ENCODE peak calls at places on chromosomes 1 and 21, in five cellular contexts. O is spleen, T is transverse colon, E is stomach, C is prostate gland. L is an unnamed sample.

GRCh38 chr1:39230261-39231190 is 26.0 kb downstream of the MACF1 start:
- DNase-seq in O (peak; percentile 85), T (peak; percentile 19), E (no peak), C (peak; percentile 16), L (no peak)

GRCh38 chr1:180881806-180882509 is 30.7 kb upstream of the KIAA1614 start:
- DNase-seq in O (no peak), T (no peak), E (no peak), C (no peak), L (no peak)

GRCh38 chr1:169722784-169723183 is 11.1 kb downstream of the SELE start:
- DNase-seq in O (no peak), T (no peak), E (no peak), C (no peak), L (no peak)

GRCh38 chr21:34761758-34762330 is 93.0 kb downstream of the CLIC6 start:
- DNase-seq in O (no peak), T (no peak), E (no peak), C (no peak), L (no peak)

GRCh38 chr1:18182518-18183160 is 75.0 kb downstream of the IGSF21 start:
- DNase-seq in O (no peak), T (no peak), E (no peak), C (no peak), L (no peak)

GRCh38 chr21:33974513-33975468 is 59.2 kb upstream of the ATP5PO start:
- DNase-seq in O (no peak), T (no peak), E (no peak), C (no peak), L (no peak)

GRCh38 chr1:164771568-164772350 is 212.8 kb downstream of the PBX1 start:
- DNase-seq in O (no peak), T (no peak), E (no peak), C (peak; percentile 28), L (no peak)

GRCh38 chr1:171295821-171296220 is 18.2 kb upstream of the FMO4 start:
- DNase-seq in O (no peak), T (no peak), E (no peak), C (no peak), L (no peak)

GRCh38 chr1:164588388-164589341 is 29.7 kb downstream of the PBX1 start:
- DNase-seq in O (no peak), T (peak; percentile 59), E (no peak), C (no peak), L (no peak)

GRCh38 chr21:31255036-31255435 is 89.0 kb downstream of the TIAM1 start:
- DNase-seq in O (no peak), T (no peak), E (no peak), C (no peak), L (no peak)

GRCh38 chr1:24415910-24416665 is 486 bp downstream of the NIPAL3 start:
- DNase-seq in O (peak; percentile 76), T (no peak), E (no peak), C (peak; percentile 34), L (no peak)

GRCh38 chr1:117336087-117336817 is 31.0 kb upstream of the MAN1A2 start:
- DNase-seq in O (no peak), T (no peak), E (no peak), C (no peak), L (no peak)

DNA sequence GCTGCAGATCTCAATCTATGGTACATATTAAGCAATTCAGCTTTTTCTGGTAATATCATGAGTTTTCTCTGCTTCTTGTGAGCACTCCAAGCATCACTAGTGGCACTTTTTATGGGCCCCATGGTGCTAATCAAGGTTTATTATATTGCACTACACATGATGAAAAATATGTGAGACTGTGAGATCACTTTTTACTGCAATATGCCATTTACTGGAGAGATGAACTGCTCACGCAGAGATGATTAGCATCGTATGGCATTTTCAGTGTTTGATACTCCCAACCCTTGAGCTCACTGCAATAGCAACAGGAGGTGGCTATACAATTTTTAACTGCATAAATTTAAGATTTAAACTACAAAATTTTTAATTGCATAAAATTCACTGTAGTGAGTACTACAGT is 8.7 kb upstream of the KCNK1 start:
- DNase-seq in O (no peak), T (no peak), E (no peak), C (no peak), L (no peak)
- TF ChIP-seq POLR2AphosphoS5 in O (no peak), T (no peak), E (no peak), C (no peak), L (no peak)

GRCh38 chr21:45322960-45323461 is 35.3 kb upstream of the POFUT2 start:
- DNase-seq in O (peak; percentile 66), T (no peak), E (no peak), C (no peak), L (no peak)
- TF ChIP-seq POLR2A in O (no peak), T (no peak), E (no peak), C (no peak), L (no peak)

DNA sequence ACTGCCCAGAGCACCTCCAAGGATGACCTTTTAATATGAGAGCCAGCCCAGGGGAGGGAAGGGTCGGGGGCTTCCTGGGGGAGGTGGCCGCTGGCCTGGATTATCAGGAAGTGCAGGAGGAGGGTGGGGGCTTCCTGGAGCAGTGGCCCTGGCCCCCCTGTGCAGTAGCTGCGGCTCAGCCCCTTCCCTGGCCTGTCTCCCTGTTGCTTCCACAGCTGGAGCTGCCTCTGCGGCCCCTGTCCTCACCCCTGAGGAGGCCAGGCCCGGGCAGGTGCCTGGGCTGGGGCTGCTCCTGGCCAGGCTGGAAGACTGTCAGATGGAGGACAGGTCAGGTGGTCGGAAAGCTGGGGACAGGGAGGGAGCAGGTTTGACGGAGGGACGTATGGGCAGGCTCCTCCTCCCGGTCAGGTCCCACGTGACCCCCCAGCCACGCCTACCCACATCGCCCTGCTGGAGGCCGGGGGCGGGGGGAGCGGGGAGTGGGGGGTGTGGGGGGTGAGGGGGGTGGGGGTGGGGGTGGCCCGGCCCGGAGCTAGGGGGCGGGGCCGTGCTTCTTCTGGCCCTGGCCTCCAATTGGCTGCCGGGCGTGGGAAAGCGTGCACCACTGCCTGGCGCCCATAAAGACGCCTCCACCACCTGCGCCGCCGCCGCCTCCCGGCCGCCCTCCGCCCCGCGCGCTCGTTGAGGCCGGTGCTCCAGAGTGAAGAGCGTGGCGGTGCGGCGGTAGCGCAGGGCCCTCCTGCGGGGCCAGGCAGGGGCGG is 10.2 kb upstream of the TNFRSF14 start:
- DNase-seq in O (peak; percentile 97), T (peak; percentile 95), E (peak; percentile 94), C (peak; percentile 89), L (peak; percentile 95)
- TF ChIP-seq POLR2AphosphoS5 in O (peak; percentile 95), T (peak; percentile 68), E (no peak), C (peak; percentile 63), L (no peak)

DNA sequence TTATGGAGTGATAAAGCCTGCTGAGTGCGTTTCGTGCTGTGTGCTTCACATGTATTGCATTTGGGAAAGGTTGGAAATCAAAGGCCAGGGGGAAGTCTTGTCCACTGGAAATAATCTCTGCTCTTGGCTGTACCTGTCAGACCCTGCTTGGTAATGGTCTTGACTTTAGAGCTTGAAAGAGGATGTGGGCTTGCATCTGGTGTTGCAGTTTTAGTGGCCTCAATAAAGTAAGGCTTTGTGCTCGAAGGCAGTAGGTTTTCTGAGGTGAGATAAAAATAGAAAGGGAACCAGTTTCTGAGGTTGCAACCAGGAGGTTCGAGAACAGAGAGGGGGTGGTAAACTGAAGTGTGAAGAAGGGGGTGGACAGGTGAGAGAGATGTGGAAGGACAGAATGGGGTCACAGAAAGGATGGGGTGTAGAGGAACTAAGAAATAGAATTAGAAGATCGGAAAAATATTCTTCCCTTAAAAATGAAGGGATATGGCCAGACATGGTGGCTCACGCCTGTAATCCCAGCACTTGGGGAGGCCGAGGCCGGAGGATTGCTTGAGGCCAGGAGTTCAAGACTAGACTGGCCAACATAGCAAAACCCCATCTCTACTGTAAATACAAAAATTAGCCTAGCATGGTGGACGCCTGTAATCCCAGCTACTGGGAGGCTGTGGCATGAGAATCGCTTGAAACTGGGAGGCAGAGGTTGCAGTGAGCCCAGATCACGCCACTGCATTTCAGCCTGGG is 1.5 kb downstream of the S100PBP start:
- DNase-seq in O (no peak), T (peak; percentile 43), E (no peak), C (no peak), L (no peak)
- TF ChIP-seq POLR2A in O (no peak), T (no peak), E (no peak), C (no peak), L (no peak)

GRCh38 chr1:203475012-203475981 is at the start of gene PRELP:
- DNase-seq in O (peak; percentile 10), T (peak; percentile 54), E (peak; percentile 37), C (peak; percentile 57), L (no peak)
- TF ChIP-seq POLR2AphosphoS5 in O (no peak), T (peak; percentile 86), E (no peak), C (peak; percentile 51), L (no peak)

DNA sequence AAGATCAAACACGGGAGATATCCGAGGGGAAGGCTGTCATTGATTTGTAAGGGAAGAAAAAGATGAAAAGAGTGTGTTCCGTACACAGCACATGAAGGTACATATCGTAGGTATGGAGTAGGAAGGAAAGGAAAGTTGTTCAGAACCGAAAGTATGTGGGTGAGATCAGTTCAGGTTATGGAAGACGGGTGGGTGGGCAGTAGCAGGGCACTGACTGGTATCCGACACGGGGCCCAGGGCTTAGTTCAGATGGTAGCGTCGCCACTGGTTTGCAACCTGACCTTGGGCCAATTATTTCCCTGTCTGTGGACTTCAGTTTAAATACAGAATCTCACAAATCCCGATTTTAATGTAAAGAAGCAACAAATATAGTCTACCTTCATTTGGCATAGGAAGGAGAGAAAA is 27.8 kb upstream of the A3GALT2 start:
- DNase-seq in O (peak; percentile 76), T (no peak), E (no peak), C (no peak), L (no peak)
- TF ChIP-seq POLR2A in O (no peak), T (no peak), E (no peak), C (no peak), L (no peak)

DNA sequence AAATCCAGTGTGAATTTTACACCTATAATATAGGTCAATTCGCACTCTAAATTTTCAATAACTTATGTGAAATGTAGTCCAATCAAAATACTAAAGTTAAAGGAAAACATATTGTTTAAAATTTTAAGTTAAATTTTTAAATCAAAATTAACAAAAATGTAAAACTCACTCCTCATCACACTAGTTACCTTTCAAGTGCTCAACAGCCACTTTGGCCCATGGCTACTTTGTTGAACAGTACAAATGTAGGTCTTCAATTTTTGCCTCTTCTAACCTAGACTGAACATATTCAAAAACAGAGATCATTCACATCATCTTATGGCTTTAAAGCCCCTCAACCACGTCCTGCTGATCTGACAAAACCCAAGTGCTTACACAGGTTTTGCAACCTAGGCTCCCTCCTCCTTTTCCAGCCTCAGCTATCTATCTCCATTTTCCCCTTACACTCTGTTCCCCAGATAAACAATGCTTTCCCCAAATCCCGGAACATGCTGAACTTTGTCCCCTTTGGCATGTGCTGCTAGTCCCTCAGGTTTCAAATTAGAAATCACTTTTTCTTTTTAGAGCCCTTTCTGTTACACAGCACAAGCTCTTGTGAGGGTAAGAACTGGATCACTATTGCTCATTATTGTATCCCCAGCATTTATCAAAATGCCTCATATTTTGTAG is 110.6 kb downstream of the AKT3 start:
- DNase-seq in O (no peak), T (no peak), E (no peak), C (no peak), L (no peak)
- TF ChIP-seq POLR2AphosphoS5 in O (no peak), T (no peak), E (no peak), C (no peak), L (no peak)